ENCODE peak calls at places on chromosome 3, in eight cellular contexts. D is EL; H is HFFc6; K is NCI-H146; Q is pons; L is naive thymus-derived CD4-positive, alpha-beta T cell; M is lower leg skin; X is posterior cingulate gyrus. G is an unnamed sample.

GRCh38 chr3:188294823-188295487 is 141.0 kb downstream of the LPP start:
- DNase-seq in D (peak; percentile 97), H (peak; percentile 95), K (peak; percentile 65), Q (peak; percentile 36), L (no peak), M (no peak), X (no peak), G (peak; percentile 98)

GRCh38 chr3:9809615-9810356 is at the start of gene TTLL3:
- DNase-seq in D (peak; percentile 69), H (peak; percentile 48), K (peak; percentile 72), Q (peak; percentile 59), L (peak; percentile 37), M (peak; percentile 72), X (peak; percentile 53), G (peak; percentile 83)

GRCh38 chr3:141170678-141171295 is 60.8 kb upstream of the PXYLP1 start:
- DNase-seq in D (no peak), H (no peak), K (no peak), Q (no peak), L (no peak), M (no peak), X (no peak), G (no peak)

GRCh38 chr3:10930641-10931040 is 61.9 kb upstream of the SLC6A1 start:
- DNase-seq in D (no peak), H (no peak), K (no peak), Q (no peak), L (no peak), M (no peak), X (no peak), G (no peak)

GRCh38 chr3:44832032-44832431 is 29.7 kb upstream of the TMEM42 start:
- DNase-seq in D (no peak), H (no peak), K (no peak), Q (no peak), L (no peak), M (no peak), X (no peak), G (no peak)

GRCh38 chr3:187836848-187837770 is 91.8 kb upstream of the BCL6 start:
- DNase-seq in D (peak; percentile 8), H (peak; percentile 8), K (no peak), Q (no peak), L (no peak), M (no peak), X (no peak), G (no peak)

GRCh38 chr3:152957488-152957887 is 122.6 kb downstream of the P2RY1 start:
- DNase-seq in D (no peak), H (no peak), K (no peak), Q (no peak), L (no peak), M (no peak), X (no peak), G (no peak)

GRCh38 chr3:127420825-127421224 is 133.0 kb upstream of the PRR20G start:
- DNase-seq in D (no peak), H (no peak), K (no peak), Q (no peak), L (no peak), M (no peak), X (no peak), G (no peak)

GRCh38 chr3:56042326-56042951 is 425.8 kb downstream of the ERC2 start:
- DNase-seq in D (peak; percentile 42), H (peak; percentile 30), K (peak; percentile 27), Q (peak; percentile 69), L (no peak), M (no peak), X (no peak), G (peak; percentile 47)

GRCh38 chr3:52446631-52447511 is 2.0 kb upstream of the SEMA3G start:
- DNase-seq in D (peak; percentile 67), H (peak; percentile 50), K (no peak), Q (no peak), L (peak; percentile 46), M (no peak), X (peak; percentile 57), G (peak; percentile 45)

GRCh38 chr3:68988740-68989139 is 24.7 kb downstream of the EOGT start:
- DNase-seq in D (peak; percentile 61), H (peak; percentile 61), K (no peak), Q (no peak), L (no peak), M (no peak), X (no peak), G (no peak)

GRCh38 chr3:174483254-174483653 is 375.9 kb upstream of the NAALADL2 start:
- DNase-seq in D (no peak), H (no peak), K (no peak), Q (no peak), L (no peak), M (no peak), X (no peak), G (no peak)

GRCh38 chr3:180321534-180321933 is 280.4 kb upstream of the TTC14 start:
- DNase-seq in D (no peak), H (no peak), K (no peak), Q (no peak), L (no peak), M (no peak), X (no peak), G (no peak)

GRCh38 chr3:126422571-126423091 is 27.9 kb downstream of the CFAP100 start:
- DNase-seq in D (no peak), H (no peak), K (no peak), Q (no peak), L (no peak), M (no peak), X (no peak), G (no peak)

GRCh38 chr3:49092948-49093852 is 671 bp downstream of the QRICH1 start:
- DNase-seq in D (peak; percentile 78), H (peak; percentile 79), K (peak; percentile 56), Q (peak; percentile 45), L (peak; percentile 75), M (peak; percentile 60), X (peak; percentile 65), G (peak; percentile 77)

GRCh38 chr3:10962481-10963036 is 30.0 kb upstream of the SLC6A1 start:
- DNase-seq in D (no peak), H (no peak), K (no peak), Q (no peak), L (no peak), M (no peak), X (no peak), G (no peak)

GRCh38 chr3:34895841-34896240 is 743.5 kb upstream of the ARPP21 start:
- DNase-seq in D (no peak), H (no peak), K (no peak), Q (no peak), L (no peak), M (no peak), X (no peak), G (no peak)

GRCh38 chr3:97259263-97259662 is 444.9 kb downstream of the EPHA6 start:
- DNase-seq in D (no peak), H (no peak), K (no peak), Q (no peak), L (no peak), M (no peak), X (no peak), G (no peak)

GRCh38 chr3:24622138-24622537 is 127.5 kb upstream of the THRB start:
- DNase-seq in D (no peak), H (no peak), K (no peak), Q (no peak), L (no peak), M (no peak), X (no peak), G (no peak)

GRCh38 chr3:112074616-112075497 is 11.3 kb upstream of the C3orf52 start:
- DNase-seq in D (peak; percentile 93), H (peak; percentile 96), K (peak; percentile 91), Q (no peak), L (peak; percentile 46), M (peak; percentile 51), X (no peak), G (peak; percentile 97)

GRCh38 chr3:99713440-99713839 is 75.0 kb downstream of the COL8A1 start:
- DNase-seq in D (no peak), H (no peak), K (no peak), Q (no peak), L (no peak), M (no peak), X (no peak), G (no peak)

GRCh38 chr3:192915306-192915705 is 2.4 kb downstream of the MB21D2 start:
- DNase-seq in D (peak; percentile 78), H (peak; percentile 66), K (no peak), Q (peak; percentile 81), L (no peak), M (no peak), X (no peak), G (peak; percentile 67)

GRCh38 chr3:124627501-124627908 is 102.7 kb upstream of the UMPS start:
- DNase-seq in D (no peak), H (peak; percentile 50), K (no peak), Q (no peak), L (no peak), M (peak; percentile 16), X (no peak), G (no peak)

GRCh38 chr3:139468407-139468806 is 7.9 kb downstream of the RBP2 start:
- DNase-seq in D (no peak), H (no peak), K (no peak), Q (no peak), L (no peak), M (peak; percentile 7), X (no peak), G (no peak)

GRCh38 chr3:15271785-15272381 is 60.5 kb downstream of the SH3BP5 start:
- DNase-seq in D (no peak), H (no peak), K (no peak), Q (no peak), L (peak; percentile 88), M (peak; percentile 65), X (no peak), G (no peak)

GRCh38 chr3:144129536-144130214 is 158.1 kb downstream of the DIPK2A start:
- DNase-seq in D (peak; percentile 11), H (no peak), K (peak; percentile 9), Q (no peak), L (no peak), M (no peak), X (no peak), G (peak; percentile 9)

GRCh38 chr3:12178091-12178820 is 19.5 kb upstream of the TIMP4 start:
- DNase-seq in D (peak; percentile 66), H (no peak), K (no peak), Q (no peak), L (no peak), M (peak; percentile 37), X (no peak), G (peak; percentile 90)

G was measured in kidney tubule cell.